ENCODE peak calls at places on chromosome 15, in nine cellular contexts. C is psoas muscle; U is stimulated activated CD4-positive, alpha-beta T cell treated with anti-CD3 and anti-CD28 coated beads, Interleukin-2, amount 100 ng/mL, for 48 hours; Y is GM12865; O is CD8-positive, alpha-beta memory T cell; P is posterior cingulate gyrus; S is RWPE1; Z is AG08396; E is EH. D is an unnamed sample.

GRCh38 chr15:78003539-78004008 is 73.9 kb downstream of the TBC1D2B start:
- DNase-seq in E (no peak), P (no peak), S (no peak), C (peak), Y (no peak), O (no peak), U (no peak), Z (no peak), D (no peak)

GRCh38 chr15:71275098-71275497 is 159.8 kb downstream of the THSD4 start:
- DNase-seq in E (peak), P (no peak), Z (peak), U (no peak), Y (no peak), S (peak), C (no peak), O (no peak), D (no peak)

GRCh38 chr15:49383266-49383665 is 39.8 kb upstream of the FGF7 start:
- DNase-seq in O (no peak), Z (no peak), P (no peak), E (peak), C (no peak), S (no peak), U (no peak), Y (no peak), D (no peak)

GRCh38 chr15:71042356-71042922 is 72.8 kb upstream of the THSD4 start:
- DNase-seq in Z (no peak), Y (no peak), E (peak), S (no peak), P (no peak), C (no peak), O (no peak), U (no peak), D (no peak)

GRCh38 chr15:25059698-25060471 is 105.1 kb downstream of the SNRPN start:
- DNase-seq in Y (no peak), S (no peak), P (no peak), C (no peak), O (no peak), U (no peak), Z (no peak), E (no peak), D (no peak)

GRCh38 chr15:78194568-78194925 is 39.8 kb downstream of the ACSBG1 start:
- DNase-seq in P (no peak), C (no peak), S (no peak), U (no peak), Z (no peak), Y (no peak), O (no peak), E (no peak), D (no peak)

GRCh38 chr15:50109086-50109987 is 9.7 kb downstream of the ATP8B4 start:
- DNase-seq in E (peak), Y (peak), C (no peak), S (no peak), U (no peak), P (no peak), O (no peak), Z (no peak), D (no peak)

GRCh38 chr15:90774731-90775521 is 57.8 kb downstream of the BLM start:
- DNase-seq in S (peak), U (no peak), Y (no peak), P (no peak), C (no peak), E (peak), O (no peak), Z (peak), D (peak)

GRCh38 chr15:75672111-75672602 is 24.4 kb downstream of the SNX33 start:
- DNase-seq in E (peak), U (no peak), O (no peak), P (no peak), Z (no peak), C (no peak), Y (no peak), S (no peak), D (no peak)

GRCh38 chr15:99014803-99015676 is 7.4 kb upstream of the PGPEP1L start:
- DNase-seq in P (no peak), Z (peak), U (peak), C (peak), S (peak), E (peak), O (no peak), Y (peak), D (peak)

GRCh38 chr15:55344206-55344605 is 25.2 kb downstream of the PIGB start:
- DNase-seq in E (peak), Z (peak), S (no peak), C (no peak), U (no peak), P (no peak), Y (peak), O (no peak), D (no peak)

GRCh38 chr15:79972861-79973260 is 1.9 kb upstream of the BCL2A1 start:
- DNase-seq in U (no peak), O (no peak), E (no peak), P (no peak), Z (no peak), S (no peak), Y (no peak), C (no peak), D (no peak)

GRCh38 chr15:67201136-67201535 is 53.3 kb downstream of the AAGAB start:
- DNase-seq in C (no peak), Y (no peak), U (no peak), O (no peak), P (no peak), S (no peak), E (peak), Z (no peak), D (no peak)

GRCh38 chr15:51585953-51586352 is 36.6 kb downstream of the DMXL2 start:
- DNase-seq in U (no peak), S (no peak), E (no peak), C (no peak), O (no peak), Y (no peak), P (no peak), Z (no peak), D (no peak)

GRCh38 chr15:56045068-56045748 is 51.8 kb upstream of the NEDD4 start:
- DNase-seq in O (no peak), S (no peak), Y (no peak), U (no peak), C (no peak), Z (no peak), P (no peak), E (peak), D (no peak)

GRCh38 chr15:30992073-30992363 is 590 bp upstream of the MTMR10 start:
- DNase-seq in Z (no peak), E (no peak), S (peak), Y (no peak), P (no peak), O (no peak), U (no peak), C (no peak), D (no peak)

GRCh38 chr15:85646538-85647091 is 148.1 kb downstream of the KLHL25 start:
- DNase-seq in Y (peak), O (peak), P (no peak), S (no peak), C (no peak), E (peak), U (no peak), Z (peak), D (no peak)

GRCh38 chr15:66824374-66824773 is 122.3 kb downstream of the SMAD6 start:
- DNase-seq in Y (no peak), P (no peak), O (no peak), Z (no peak), E (no peak), U (no peak), S (no peak), C (no peak), D (no peak)

GRCh38 chr15:44726568-44727461 is 9.5 kb upstream of the TRIM69 start:
- DNase-seq in C (no peak), E (peak), Z (peak), S (peak), Y (peak), P (no peak), O (peak), U (peak), D (peak)

GRCh38 chr15:67792250-67792942 is 32.9 kb upstream of the SKOR1 start:
- DNase-seq in O (no peak), C (no peak), Z (no peak), U (no peak), P (no peak), S (peak), E (peak), Y (no peak), D (no peak)

GRCh38 chr15:27506752-27507151 is 535.8 kb downstream of the GABRG3 start:
- DNase-seq in Z (no peak), U (no peak), Y (no peak), E (no peak), C (no peak), P (no peak), S (no peak), O (no peak), D (no peak)

GRCh38 chr15:68314563-68314962 is 37.0 kb downstream of the FEM1B start:
- DNase-seq in C (no peak), U (no peak), Y (no peak), Z (no peak), P (no peak), E (no peak), S (no peak), O (no peak), D (no peak)

GRCh38 chr15:39582286-39582976 is 1.6 kb downstream of the THBS1 start:
- DNase-seq in S (no peak), U (no peak), E (peak), Z (no peak), O (no peak), Y (no peak), P (no peak), C (no peak), D (no peak)

GRCh38 chr15:27956285-27956684 is 142.8 kb downstream of the OCA2 start:
- DNase-seq in P (no peak), S (peak), C (no peak), Y (no peak), U (no peak), O (no peak), Z (no peak), E (no peak), D (no peak)

GRCh38 chr15:78077053-78077859 is at the start of gene TBC1D2B:
- DNase-seq in O (peak), Y (peak), E (peak), S (peak), Z (peak), P (peak), U (peak), C (peak), D (peak)

GRCh38 chr15:66863382-66864085 is 161.5 kb downstream of the SMAD6 start:
- DNase-seq in Z (no peak), O (no peak), U (no peak), Y (no peak), C (no peak), P (no peak), E (no peak), S (no peak), D (no peak)

GRCh38 chr15:51181905-51182304 is 87.2 kb upstream of the TNFAIP8L3 start:
- DNase-seq in S (no peak), O (no peak), Z (no peak), P (no peak), C (no peak), U (no peak), E (no peak), Y (no peak), D (no peak)

GRCh38 chr15:61750271-61751084 is 309.8 kb downstream of the VPS13C start:
- DNase-seq in Y (no peak), Z (no peak), C (no peak), P (no peak), U (no peak), S (peak), E (no peak), O (no peak), D (no peak)

GRCh38 chr15:82851981-82852511 is 42.6 kb downstream of the WHAMM start:
- DNase-seq in U (no peak), Z (peak), P (no peak), C (no peak), Y (no peak), S (no peak), O (no peak), E (no peak), D (no peak)

GRCh38 chr15:64690008-64690407 is 85.4 kb downstream of the RBPMS2 start:
- DNase-seq in U (no peak), Y (no peak), O (no peak), Z (no peak), E (no peak), P (no peak), S (no peak), C (no peak), D (no peak)

D was measured in SW480.